ENCODE peak calls at places on chromosomes 7 and 10, in ten cellular contexts. Z is dorsolateral prefrontal cortex; O is CD8-positive, alpha-beta T cell; U is GM23338; P is cardiac muscle cell; C is neuronal stem cell; H is HCT116; V is cardiac fibroblast; B is epithelial cell of esophagus; Q is astrocyte. D is an unnamed sample.

GRCh38 chr10:110023785-110024184 is 16.0 kb downstream of the ADD3 start:
- DNase-seq in Z (no peak), O (no peak), U (no peak), P (no peak), C (no peak), H (no peak), V (no peak), B (no peak), Q (no peak), D (no peak)

GRCh38 chr7:116334555-116334954 is 124.2 kb downstream of the TES start:
- DNase-seq in Z (no peak), O (no peak), U (no peak), P (no peak), C (no peak), H (no peak), V (peak; percentile 59), B (peak; percentile 50), Q (no peak), D (no peak)

GRCh38 chr7:27115161-27116018 is 12.9 kb upstream of the HOXA2 start:
- DNase-seq in Z (no peak), O (no peak), U (peak; percentile 63), P (no peak), C (no peak), H (peak; percentile 96), V (no peak), B (peak; percentile 64), Q (peak; percentile 85), D (no peak)

GRCh38 chr10:92411406-92411805 is 120.4 kb downstream of the MARCHF5 start:
- DNase-seq in Z (no peak), O (no peak), U (no peak), P (no peak), C (no peak), H (no peak), V (no peak), B (no peak), Q (no peak), D (no peak)

GRCh38 chr7:116582164-116582732 is 57.4 kb downstream of the CAV1 start:
- DNase-seq in Z (no peak), O (no peak), U (no peak), P (no peak), C (no peak), H (no peak), V (peak; percentile 76), B (no peak), Q (peak; percentile 52), D (peak; percentile 75)

GRCh38 chr7:152189026-152189425 is 163.6 kb downstream of the GALNT11 start:
- DNase-seq in Z (no peak), O (no peak), U (no peak), P (no peak), C (no peak), H (no peak), V (peak; percentile 23), B (no peak), Q (no peak), D (no peak)

GRCh38 chr10:62582098-62582705 is 208.0 kb downstream of the ZNF365 start:
- DNase-seq in Z (no peak), O (no peak), U (no peak), P (no peak), C (no peak), H (no peak), V (no peak), B (no peak), Q (peak; percentile 92), D (peak; percentile 82)

GRCh38 chr7:158065340-158065739 is 522.3 kb downstream of the PTPRN2 start:
- DNase-seq in Z (no peak), O (no peak), U (no peak), P (no peak), C (no peak), H (no peak), V (no peak), B (no peak), Q (no peak), D (no peak)

GRCh38 chr7:74455933-74456332 is 2.2 kb downstream of the GTF2IRD1 start:
- DNase-seq in Z (no peak), O (no peak), U (no peak), P (peak; percentile 42), C (no peak), H (no peak), V (no peak), B (no peak), Q (no peak), D (no peak)

GRCh38 chr7:101140746-101141382 is 13.4 kb upstream of the AP1S1 start:
- DNase-seq in Z (no peak), O (no peak), U (no peak), P (no peak), C (no peak), H (no peak), V (no peak), B (peak; percentile 83), Q (no peak), D (no peak)

GRCh38 chr7:122919643-122920181 is 33.5 kb upstream of the CADPS2 start:
- DNase-seq in Z (no peak), O (no peak), U (no peak), P (no peak), C (no peak), H (no peak), V (peak; percentile 32), B (peak; percentile 55), Q (no peak), D (no peak)

GRCh38 chr10:34967411-34967880 is 122.7 kb downstream of the CUL2 start:
- DNase-seq in Z (no peak), O (no peak), U (no peak), P (no peak), C (no peak), H (no peak), V (peak; percentile 39), B (no peak), Q (peak; percentile 94), D (peak; percentile 95)

GRCh38 chr7:16471933-16472332 is 6.4 kb upstream of the SOSTDC1 start:
- DNase-seq in Z (no peak), O (no peak), U (no peak), P (no peak), C (no peak), H (no peak), V (no peak), B (no peak), Q (no peak), D (no peak)

GRCh38 chr10:5644930-5645329 is 21.5 kb downstream of the ASB13 start:
- DNase-seq in Z (no peak), O (no peak), U (no peak), P (no peak), C (no peak), H (no peak), V (no peak), B (no peak), Q (no peak), D (no peak)

GRCh38 chr10:87658383-87658795 is 1.3 kb upstream of the PAPSS2 start:
- DNase-seq in Z (no peak), O (no peak), U (no peak), P (peak; percentile 46), C (no peak), H (no peak), V (peak; percentile 27), B (peak; percentile 23), Q (no peak), D (no peak)
- H3K4me3 ChIP-seq in Z (no peak overlapping the region), O (no peak overlapping the region), U (no peak overlapping the region), P (no peak overlapping the region), C (no peak overlapping the region), H (no peak overlapping the region), V (no peak overlapping the region), B (no peak overlapping the region), Q (no peak overlapping the region), D (no peak overlapping the region)

GRCh38 chr7:135977742-135978066 is 545 bp upstream of the MTPN start:
- DNase-seq in Z (no peak), O (no peak), U (no peak), P (no peak), C (no peak), H (no peak), V (no peak), B (no peak), Q (no peak), D (no peak)

GRCh38 chr7:135979674-135980660 is 2.8 kb upstream of the MTPN start:
- DNase-seq in Z (no peak), O (no peak), U (no peak), P (no peak), C (no peak), H (no peak), V (peak; percentile 79), B (peak; percentile 54), Q (peak; percentile 67), D (no peak)

GRCh38 chr7:135980665-135981180 is 3.6 kb upstream of the MTPN start:
- DNase-seq in Z (no peak), O (peak; percentile 64), U (no peak), P (no peak), C (no peak), H (no peak), V (peak; percentile 61), B (peak; percentile 80), Q (peak; percentile 80), D (peak; percentile 74)

GRCh38 chr7:135978624-135979023 is 1.5 kb upstream of the MTPN start:
- DNase-seq in Z (no peak), O (no peak), U (no peak), P (no peak), C (no peak), H (no peak), V (no peak), B (no peak), Q (no peak), D (no peak)

GRCh38 chr7:135981958-135982646 is 4.9 kb upstream of the MTPN start:
- DNase-seq in Z (no peak), O (no peak), U (no peak), P (no peak), C (no peak), H (no peak), V (no peak), B (no peak), Q (no peak), D (no peak)
- H3K4me3 ChIP-seq in Z (no peak overlapping the region), O (peak overlapping the region; percentile 6), U (no peak overlapping the region), P (no peak overlapping the region), C (no peak overlapping the region), H (no peak overlapping the region), V (no peak overlapping the region), B (no peak overlapping the region), Q (no peak overlapping the region), D (no peak overlapping the region)

DNA sequence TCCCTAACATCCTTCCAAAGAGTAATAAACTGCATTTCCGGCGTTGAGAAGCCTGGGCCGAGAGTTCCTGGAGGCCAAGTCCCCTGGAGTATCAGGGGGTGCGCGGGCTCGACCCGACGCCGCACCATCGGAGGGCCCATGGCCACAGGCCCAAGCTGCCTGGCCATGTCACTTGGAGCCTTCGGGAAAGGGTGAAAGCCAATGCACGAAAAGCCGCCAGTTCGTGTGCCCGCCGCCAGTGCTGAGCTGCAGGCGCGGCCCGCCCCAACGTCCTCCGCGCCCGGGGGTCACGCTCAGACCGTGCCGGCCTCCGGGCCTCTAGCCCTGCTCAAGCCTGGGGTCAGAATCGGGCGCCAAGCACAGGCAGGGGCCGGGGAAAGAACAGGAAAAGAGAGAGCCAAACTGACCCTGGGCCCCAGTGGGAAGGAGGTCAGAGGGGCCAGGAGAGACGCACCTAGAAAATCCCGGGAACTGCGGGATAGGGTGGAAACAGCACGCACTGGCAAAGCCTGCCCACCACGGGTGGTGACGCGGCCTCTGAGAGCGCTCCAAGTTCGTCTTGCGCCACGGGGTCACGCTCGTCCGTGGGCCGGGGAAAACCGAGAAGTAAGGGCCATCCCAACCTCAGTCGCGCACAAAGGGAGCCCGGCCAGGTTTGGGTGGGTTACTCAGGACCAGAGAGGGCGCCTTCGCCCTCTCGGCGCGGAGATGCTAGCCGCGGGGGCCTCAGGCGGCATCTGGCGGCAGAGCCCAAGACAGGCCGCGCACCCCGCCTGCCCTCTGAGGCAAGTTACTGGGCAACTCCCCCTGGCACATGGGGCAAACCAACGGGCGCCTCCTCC is 4.2 kb upstream of the EBF3 start:
- DNase-seq in Z (no peak), O (no peak), U (no peak), P (no peak), C (peak; percentile 20), H (no peak), V (no peak), B (no peak), Q (no peak), D (no peak)
- H3K4me3 ChIP-seq in Z (no peak overlapping the region), O (no peak overlapping the region), U (peak overlapping the region; percentile 60), P (no peak overlapping the region), C (no peak overlapping the region), H (no peak overlapping the region), V (no peak overlapping the region), B (no peak overlapping the region), Q (no peak overlapping the region), D (no peak overlapping the region)

GRCh38 chr7:4204530-4205165 is 477.4 kb upstream of the FOXK1 start:
- DNase-seq in Z (no peak), O (peak; percentile 51), U (peak; percentile 81), P (peak; percentile 20), C (no peak), H (no peak), V (no peak), B (no peak), Q (no peak), D (no peak)
- H3K4me3 ChIP-seq in Z (no peak overlapping the region), O (no peak overlapping the region), U (peak overlapping the region; percentile 48), P (no peak overlapping the region), C (no peak overlapping the region), H (no peak overlapping the region), V (no peak overlapping the region), B (no peak overlapping the region), Q (no peak overlapping the region), D (no peak overlapping the region)

D was measured in AG10803.